ENCODE peak calls at places on chromosomes 7 and 10, in eight cellular contexts. N is neural progenitor cell, V is GM23248, S is thoracic aorta, L is mesendoderm, D is lung, T is Karpas-422, C is NT2/D1. P is an unnamed sample.

GRCh38 chr10:77710759-77711682 is 73.4 kb upstream of the KCNMA1 start:
- DNase-seq in N (peak), V (peak), S (no peak), L (peak), D (peak), T (peak), C (no peak), P (peak)

GRCh38 chr10:17668435-17669184 is 24.7 kb downstream of the STAM start:
- DNase-seq in N (no peak), V (no peak), S (no peak), L (no peak), D (no peak), T (no peak), C (no peak), P (no peak)

GRCh38 chr10:3420527-3421469 is 248.2 kb upstream of the PITRM1 start:
- DNase-seq in N (no peak), V (no peak), S (no peak), L (no peak), D (no peak), T (no peak), C (no peak), P (no peak)

GRCh38 chr10:20100157-20100556 is 283.9 kb downstream of the PLXDC2 start:
- DNase-seq in N (no peak), V (peak), S (no peak), L (peak), D (no peak), T (no peak), C (no peak), P (peak)

GRCh38 chr7:23470290-23471089 is at the start of gene IGF2BP3:
- DNase-seq in N (peak), V (peak), S (no peak), L (peak), D (no peak), T (peak), C (peak), P (no peak)

GRCh38 chr10:43211030-43211429 is 55.8 kb downstream of the RASGEF1A start:
- DNase-seq in N (no peak), V (peak), S (no peak), L (no peak), D (no peak), T (no peak), C (no peak), P (no peak)

GRCh38 chr10:110916554-110917346 is 2.2 kb downstream of the BBIP1 start:
- DNase-seq in N (no peak), V (peak), S (no peak), L (peak), D (no peak), T (no peak), C (no peak), P (no peak)

GRCh38 chr7:129828989-129829676 is 123.6 kb downstream of the UBE2H start:
- DNase-seq in N (peak), V (peak), S (no peak), L (peak), D (no peak), T (no peak), C (no peak), P (no peak)

GRCh38 chr10:36542493-36542892 is 582.9 kb upstream of the ANKRD30A start:
- DNase-seq in N (no peak), V (peak), S (no peak), L (no peak), D (no peak), T (no peak), C (no peak), P (no peak)

GRCh38 chr7:69430502-69431145 is 167.7 kb upstream of the AUTS2 start:
- DNase-seq in N (peak), V (peak), S (no peak), L (peak), D (no peak), T (no peak), C (no peak), P (peak)

GRCh38 chr7:50953820-50954219 is 171.1 kb upstream of the GRB10 start:
- DNase-seq in N (peak), V (peak), S (no peak), L (peak), D (no peak), T (no peak), C (no peak), P (no peak)

GRCh38 chr10:7577206-7577978 is 89.4 kb downstream of the ITIH5 start:
- DNase-seq in N (no peak), V (peak), S (no peak), L (no peak), D (no peak), T (no peak), C (no peak), P (no peak)

GRCh38 chr10:93580824-93581223 is 14.4 kb downstream of the FFAR4 start:
- DNase-seq in N (peak), V (peak), S (no peak), L (peak), D (no peak), T (no peak), C (peak), P (no peak)

GRCh38 chr7:43491984-43492383 is 90.9 kb upstream of the STK17A start:
- DNase-seq in N (no peak), V (peak), S (peak), L (no peak), D (no peak), T (no peak), C (no peak), P (no peak)

GRCh38 chr7:95476904-95477594 is 8.7 kb upstream of the ASB4 start:
- DNase-seq in N (peak), V (peak), S (peak), L (peak), D (peak), T (peak), C (peak), P (peak)

GRCh38 chr7:55651057-55651456 is 78.8 kb upstream of the VOPP1 start:
- DNase-seq in N (no peak), V (no peak), S (no peak), L (peak), D (no peak), T (no peak), C (no peak), P (no peak)

GRCh38 chr10:125152646-125153368 is 7.6 kb downstream of the CTBP2 start:
- DNase-seq in N (peak), V (peak), S (no peak), L (peak), D (peak), T (no peak), C (no peak), P (peak)

GRCh38 chr7:106599343-106599698 is 61.6 kb downstream of the CCDC71L start:
- DNase-seq in N (no peak), V (no peak), S (no peak), L (no peak), D (no peak), T (no peak), C (no peak), P (no peak)

GRCh38 chr7:139526578-139527544 is 3.4 kb downstream of the CLEC2L start:
- DNase-seq in N (no peak), V (peak), S (no peak), L (no peak), D (no peak), T (no peak), C (no peak), P (no peak)

GRCh38 chr7:100372694-100373093 is 593 bp upstream of the PILRA start:
- DNase-seq in N (no peak), V (no peak), S (no peak), L (no peak), D (no peak), T (no peak), C (no peak), P (no peak)

GRCh38 chr7:100370303-100370702 is 3.0 kb upstream of the PILRA start:
- DNase-seq in N (peak), V (no peak), S (no peak), L (peak), D (no peak), T (no peak), C (peak), P (no peak)

GRCh38 chr7:100370746-100371145 is 2.5 kb upstream of the PILRA start:
- DNase-seq in N (no peak), V (no peak), S (no peak), L (no peak), D (no peak), T (no peak), C (no peak), P (no peak)

GRCh38 chr7:100372256-100372655 is 1.0 kb upstream of the PILRA start:
- DNase-seq in N (no peak), V (peak), S (no peak), L (peak), D (no peak), T (no peak), C (no peak), P (no peak)

GRCh38 chr7:100371561-100372171 is 1.6 kb upstream of the PILRA start:
- DNase-seq in N (no peak), V (peak), S (no peak), L (peak), D (no peak), T (no peak), C (no peak), P (no peak)
- H3K4me3 ChIP-seq in N (no peak), V (no peak), S (no peak), L (no peak), D (no peak), T (no peak), C (no peak), P (no peak)

GRCh38 chr7:8357536-8357935 is 75.9 kb upstream of the NXPH1 start:
- DNase-seq in N (no peak), V (no peak), S (no peak), L (no peak), D (no peak), T (no peak), C (no peak), P (no peak)
- H3K4me3 ChIP-seq in N (no peak), V (no peak), S (no peak), L (no peak), D (no peak), T (no peak), C (no peak), P (no peak)

GRCh38 chr10:44316187-44316921 is 68.5 kb downstream of the CXCL12 start:
- DNase-seq in N (peak), V (peak), S (no peak), L (peak), D (no peak), T (peak), C (no peak), P (no peak)
- H3K4me3 ChIP-seq in N (no peak), V (no peak), S (no peak), L (no peak), D (no peak), T (no peak), C (no peak), P (no peak)

DNA sequence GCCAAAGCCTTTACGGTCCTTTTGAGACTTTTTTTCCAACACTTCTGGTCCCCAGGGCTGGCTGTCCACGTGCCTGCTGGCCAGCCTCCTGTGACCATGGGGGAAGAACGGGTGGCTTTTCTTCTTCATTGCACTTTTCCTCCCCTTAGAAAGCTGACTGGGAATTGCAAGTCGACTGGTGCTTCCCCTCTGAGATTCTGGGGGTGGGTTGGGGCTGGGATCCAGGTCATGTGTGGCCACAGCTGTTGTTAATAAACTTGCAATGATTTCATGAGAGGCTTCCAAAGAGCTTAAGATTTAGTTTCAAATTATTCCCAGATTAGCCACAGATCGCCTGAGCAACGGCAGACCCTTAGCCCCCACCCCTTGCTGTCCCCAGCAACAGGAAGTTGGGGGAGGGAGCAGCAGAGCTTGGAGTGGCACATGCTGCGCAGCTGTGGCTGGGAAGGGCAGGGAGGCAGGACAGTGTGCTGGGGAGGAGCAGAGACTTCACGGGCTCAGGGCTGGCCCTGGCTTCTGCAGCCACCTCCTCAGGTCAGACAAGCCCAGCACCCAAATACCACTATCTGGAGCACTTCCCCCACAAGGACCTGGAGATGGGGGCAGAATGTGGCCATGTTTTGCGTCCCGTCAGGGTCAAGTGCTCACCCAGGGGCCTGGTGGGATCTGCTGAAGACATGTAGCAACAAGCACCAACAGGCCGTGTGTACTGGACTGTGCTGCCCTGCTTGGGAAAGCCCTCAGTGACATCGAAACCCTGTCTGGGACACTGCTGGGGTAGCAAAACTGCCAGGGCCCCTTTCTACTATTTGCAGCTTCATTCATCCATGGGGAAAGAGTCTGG is 147.1 kb downstream of the RNF216 start:
- DNase-seq in N (peak), V (peak), S (no peak), L (peak), D (no peak), T (no peak), C (no peak), P (peak)
- H3K4me3 ChIP-seq in N (peak), V (peak), S (peak), L (no peak), D (no peak), T (no peak), C (no peak), P (no peak)

GRCh38 chr10:71772832-71773220 is 494 bp downstream of the VSIR start:
- DNase-seq in N (no peak), V (peak), S (no peak), L (no peak), D (no peak), T (no peak), C (no peak), P (peak)

GRCh38 chr10:71770789-71771188 is 2.5 kb downstream of the VSIR start:
- DNase-seq in N (no peak), V (peak), S (no peak), L (no peak), D (no peak), T (no peak), C (no peak), P (no peak)

GRCh38 chr10:71771821-71772617 is 1.3 kb downstream of the VSIR start:
- DNase-seq in N (no peak), V (peak), S (peak), L (peak), D (peak), T (no peak), C (no peak), P (peak)

GRCh38 chr10:71770255-71770654 is 3.1 kb downstream of the VSIR start:
- DNase-seq in N (no peak), V (peak), S (no peak), L (no peak), D (no peak), T (no peak), C (no peak), P (no peak)

GRCh38 chr10:71771204-71771603 is 2.1 kb downstream of the VSIR start:
- DNase-seq in N (no peak), V (no peak), S (no peak), L (no peak), D (no peak), T (no peak), C (no peak), P (no peak)
- H3K4me3 ChIP-seq in N (no peak), V (peak), S (peak), L (no peak), D (no peak), T (no peak), C (no peak), P (peak)

GRCh38 chr10:21500578-21500910 is 24.9 kb downstream of the SKIDA1 start:
- DNase-seq in N (peak), V (no peak), S (no peak), L (no peak), D (no peak), T (no peak), C (no peak), P (no peak)
- H3K4me3 ChIP-seq in N (peak), V (no peak), S (peak), L (no peak), D (no peak), T (no peak), C (peak), P (peak)

DNA sequence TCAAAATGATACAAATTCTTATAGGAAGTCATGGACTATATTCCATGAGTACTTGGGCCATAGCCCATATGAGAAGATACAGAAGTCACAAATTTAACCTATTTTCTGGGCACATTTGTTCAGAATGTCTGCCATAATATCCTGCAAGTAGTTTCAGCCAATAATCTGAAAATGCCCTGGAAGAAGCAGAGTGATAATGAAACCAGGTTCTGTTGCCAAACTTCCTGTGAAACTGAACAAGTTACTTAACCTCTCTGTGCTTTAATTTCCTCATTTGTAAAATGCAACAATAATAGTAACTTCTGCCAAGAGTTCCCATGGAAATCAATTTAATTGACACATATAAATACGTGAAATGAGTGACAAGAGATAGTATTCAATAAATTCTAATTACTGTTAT is 88.9 kb downstream of the SEMA3C start:
- DNase-seq in N (no peak), V (no peak), S (no peak), L (no peak), D (no peak), T (no peak), C (no peak), P (no peak)
- H3K4me3 ChIP-seq in N (no peak), V (no peak), S (no peak), L (no peak), D (no peak), T (no peak), C (no peak), P (no peak)

GRCh38 chr10:11823989-11824346 is 812 bp downstream of the PROSER2 start:
- DNase-seq in N (no peak), V (peak), S (no peak), L (no peak), D (no peak), T (no peak), C (no peak), P (no peak)
- H3K4me3 ChIP-seq in N (peak), V (peak), S (peak), L (peak), D (peak), T (no peak), C (peak), P (peak)

DNA sequence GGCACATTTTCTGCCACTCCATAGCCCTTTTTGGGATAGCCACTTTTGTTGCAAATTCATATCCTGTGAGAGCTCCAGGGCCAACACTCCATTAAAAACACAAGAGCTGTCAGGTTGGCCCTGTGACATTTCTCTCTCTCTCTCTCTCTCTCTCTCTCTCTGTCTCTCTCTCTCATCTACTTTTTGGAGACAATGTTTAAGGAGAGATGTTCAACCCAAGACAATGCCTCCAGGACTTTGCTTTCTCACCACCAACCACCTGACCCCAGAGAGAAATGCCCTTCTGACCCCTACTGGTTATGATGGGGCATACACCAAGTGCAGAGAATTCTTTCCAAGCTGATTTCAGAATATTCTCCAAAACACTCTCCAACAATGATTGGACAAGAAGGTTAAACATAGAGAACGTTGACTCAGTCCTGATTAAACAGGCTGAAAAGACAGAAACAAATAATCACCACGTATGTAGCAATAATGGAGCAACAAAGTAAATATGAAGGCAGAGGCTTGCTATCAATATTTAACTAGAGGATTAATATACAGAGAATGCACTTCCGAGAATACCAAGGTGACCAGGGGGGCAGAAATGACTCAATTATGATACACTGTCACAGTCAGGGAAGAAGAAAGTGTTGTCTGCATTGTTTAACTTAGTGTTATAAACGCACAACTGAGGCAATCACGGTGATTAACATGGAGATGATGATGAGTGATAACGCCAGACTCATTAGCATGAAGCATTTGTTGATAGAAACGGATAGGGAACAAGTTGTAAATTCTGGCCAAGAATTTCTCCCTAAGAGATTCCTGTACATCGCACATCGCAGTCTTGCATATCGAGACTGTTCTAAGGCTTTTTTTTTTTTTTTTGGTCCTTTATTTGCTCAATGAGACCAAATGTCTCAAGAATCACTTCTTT is 178.5 kb downstream of the NRP1 start:
- DNase-seq in N (peak), V (peak), S (no peak), L (peak), D (no peak), T (peak), C (peak), P (no peak)
- H3K4me3 ChIP-seq in N (no peak), V (peak), S (no peak), L (no peak), D (no peak), T (no peak), C (no peak), P (no peak)